ENCODE peak calls at places on chromosomes 16 and 17, in five cellular contexts. One of them, this sample, is unnamed.

GRCh38 chr17:33484559-33484958 is 191.5 kb upstream of the ASIC2 start:
- DNase-seq in mammary epithelial cell: no peak
- DNase-seq in kidney: no peak
- DNase-seq in transverse colon: no peak
- DNase-seq in PC-3: no peak
- DNase-seq in this sample: no peak

GRCh38 chr16:55494994-55495421 is 13.9 kb upstream of the LPCAT2 start:
- DNase-seq in transverse colon: peak; percentile 45
- DNase-seq in kidney: no peak
- DNase-seq in PC-3: peak; percentile 32
- DNase-seq in mammary epithelial cell: peak; percentile 70
- DNase-seq in this sample: no peak

GRCh38 chr17:47931848-47932247 is 9.5 kb upstream of the PNPO start:
- DNase-seq in PC-3: no peak
- DNase-seq in transverse colon: no peak
- DNase-seq in mammary epithelial cell: no peak
- DNase-seq in kidney: no peak
- DNase-seq in this sample: no peak

GRCh38 chr17:69047368-69048263 is 13.1 kb downstream of the ABCA9 start:
- DNase-seq in mammary epithelial cell: peak; percentile 52
- DNase-seq in transverse colon: peak; percentile 66
- DNase-seq in PC-3: no peak
- DNase-seq in kidney: peak; percentile 62
- DNase-seq in this sample: peak; percentile 47

GRCh38 chr16:65002265-65002664 is 119.6 kb downstream of the CDH11 start:
- DNase-seq in kidney: no peak
- DNase-seq in PC-3: no peak
- DNase-seq in mammary epithelial cell: no peak
- DNase-seq in transverse colon: no peak
- DNase-seq in this sample: no peak

GRCh38 chr16:15874745-15875314 is 13.6 kb downstream of the CEP20 start:
- DNase-seq in kidney: no peak
- DNase-seq in mammary epithelial cell: peak; percentile 56
- DNase-seq in PC-3: peak; percentile 62
- DNase-seq in transverse colon: peak; percentile 53
- DNase-seq in this sample: no peak

GRCh38 chr17:2108170-2108569 is 53.3 kb downstream of the HIC1 start:
- DNase-seq in PC-3: no peak
- DNase-seq in mammary epithelial cell: no peak
- DNase-seq in transverse colon: no peak
- DNase-seq in kidney: no peak
- DNase-seq in this sample: no peak

GRCh38 chr16:28974007-28974436 is 556 bp upstream of the SPNS1 start:
- DNase-seq in kidney: no peak
- DNase-seq in transverse colon: peak; percentile 59
- DNase-seq in mammary epithelial cell: peak; percentile 51
- DNase-seq in PC-3: peak; percentile 65
- DNase-seq in this sample: no peak

GRCh38 chr16:21301895-21302291 is 23.8 kb upstream of the CRYM start:
- DNase-seq in transverse colon: no peak
- DNase-seq in kidney: no peak
- DNase-seq in mammary epithelial cell: no peak
- DNase-seq in PC-3: peak; percentile 2
- DNase-seq in this sample: no peak

GRCh38 chr17:53032861-53033271 is 789.9 kb upstream of the KIF2B start:
- DNase-seq in mammary epithelial cell: peak; percentile 50
- DNase-seq in PC-3: peak; percentile 60
- DNase-seq in kidney: no peak
- DNase-seq in transverse colon: peak; percentile 23
- DNase-seq in this sample: no peak

GRCh38 chr17:7383742-7384488 is 3.0 kb downstream of the TNK1 start:
- DNase-seq in transverse colon: peak; percentile 54
- DNase-seq in mammary epithelial cell: no peak
- DNase-seq in PC-3: no peak
- DNase-seq in kidney: peak; percentile 82
- DNase-seq in this sample: no peak

GRCh38 chr16:19691161-19691850 is 26.7 kb downstream of the KNOP1 start:
- DNase-seq in mammary epithelial cell: no peak
- DNase-seq in kidney: no peak
- DNase-seq in PC-3: peak; percentile 53
- DNase-seq in transverse colon: no peak
- DNase-seq in this sample: no peak

GRCh38 chr17:51419476-51419875 is 159.1 kb downstream of the UTP18 start:
- DNase-seq in PC-3: no peak
- DNase-seq in transverse colon: no peak
- DNase-seq in mammary epithelial cell: no peak
- DNase-seq in kidney: no peak
- DNase-seq in this sample: no peak

GRCh38 chr16:49560018-49560830 is 186.6 kb downstream of the C16orf78 start:
- DNase-seq in kidney: no peak
- DNase-seq in transverse colon: no peak
- DNase-seq in mammary epithelial cell: no peak
- DNase-seq in PC-3: no peak
- DNase-seq in this sample: no peak

GRCh38 chr17:42791948-42792347 is 6.6 kb downstream of the COA3 start:
- DNase-seq in transverse colon: no peak
- DNase-seq in kidney: no peak
- DNase-seq in mammary epithelial cell: no peak
- DNase-seq in PC-3: no peak
- DNase-seq in this sample: no peak

GRCh38 chr17:72125226-72125651 is 4.4 kb downstream of the SOX9 start:
- DNase-seq in kidney: no peak
- DNase-seq in transverse colon: peak; percentile 21
- DNase-seq in mammary epithelial cell: peak; percentile 24
- DNase-seq in PC-3: peak; percentile 45
- DNase-seq in this sample: no peak

GRCh38 chr17:4272213-4272975 is 8.6 kb upstream of the ANKFY1 start:
- DNase-seq in PC-3: no peak
- DNase-seq in mammary epithelial cell: no peak
- DNase-seq in kidney: no peak
- DNase-seq in transverse colon: no peak
- DNase-seq in this sample: no peak

GRCh38 chr17:56893503-56893902 is 20.3 kb downstream of the TRIM25 start:
- DNase-seq in kidney: no peak
- DNase-seq in mammary epithelial cell: no peak
- DNase-seq in PC-3: no peak
- DNase-seq in transverse colon: no peak
- DNase-seq in this sample: no peak

GRCh38 chr17:56890390-56890789 is 23.5 kb downstream of the TRIM25 start:
- DNase-seq in PC-3: no peak
- DNase-seq in mammary epithelial cell: no peak
- DNase-seq in kidney: no peak
- DNase-seq in transverse colon: no peak
- DNase-seq in this sample: no peak

GRCh38 chr17:56892333-56892732 is 21.5 kb downstream of the TRIM25 start:
- DNase-seq in transverse colon: no peak
- DNase-seq in PC-3: no peak
- DNase-seq in mammary epithelial cell: no peak
- DNase-seq in kidney: no peak
- DNase-seq in this sample: no peak

GRCh38 chr17:56890906-56891674 is 22.8 kb downstream of the TRIM25 start:
- DNase-seq in mammary epithelial cell: no peak
- DNase-seq in kidney: no peak
- DNase-seq in transverse colon: no peak
- DNase-seq in PC-3: no peak
- DNase-seq in this sample: no peak

GRCh38 chr17:56891751-56892150 is 22.1 kb downstream of the TRIM25 start:
- DNase-seq in transverse colon: peak; percentile 36
- DNase-seq in kidney: no peak
- DNase-seq in PC-3: no peak
- DNase-seq in mammary epithelial cell: no peak
- DNase-seq in this sample: no peak
- TF ChIP-seq CTCF in transverse colon: peak; percentile 32
- TF ChIP-seq CTCF in kidney: peak; percentile 36
- TF ChIP-seq CTCF in PC-3: peak; percentile 66
- TF ChIP-seq CTCF in mammary epithelial cell: peak; percentile 14
- TF ChIP-seq CTCF in this sample: peak; percentile 71

GRCh38 chr16:74774223-74775139 is at the start of gene FA2H:
- DNase-seq in kidney: peak; percentile 93
- DNase-seq in transverse colon: peak; percentile 93
- DNase-seq in PC-3: peak; percentile 88
- DNase-seq in mammary epithelial cell: peak; percentile 85
- DNase-seq in this sample: no peak
- TF ChIP-seq CTCF in kidney: peak; percentile 26
- TF ChIP-seq CTCF in transverse colon: peak; percentile 40
- TF ChIP-seq CTCF in PC-3: peak; percentile 35
- TF ChIP-seq CTCF in mammary epithelial cell: peak; percentile 1
- TF ChIP-seq CTCF in this sample: peak; percentile 11

GRCh38 chr16:53541326-53541725 is 38.3 kb upstream of the AKTIP start:
- DNase-seq in kidney: no peak
- DNase-seq in PC-3: no peak
- DNase-seq in mammary epithelial cell: no peak
- DNase-seq in transverse colon: no peak
- DNase-seq in this sample: no peak

GRCh38 chr16:53549970-53550406 is 47.0 kb upstream of the AKTIP start:
- DNase-seq in kidney: no peak
- DNase-seq in mammary epithelial cell: peak; percentile 60
- DNase-seq in transverse colon: peak; percentile 45
- DNase-seq in PC-3: peak; percentile 59
- DNase-seq in this sample: no peak

GRCh38 chr16:53542283-53542682 is 39.3 kb upstream of the AKTIP start:
- DNase-seq in PC-3: no peak
- DNase-seq in transverse colon: peak; percentile 19
- DNase-seq in mammary epithelial cell: no peak
- DNase-seq in kidney: no peak
- DNase-seq in this sample: no peak

GRCh38 chr16:53545433-53545832 is 42.4 kb upstream of the AKTIP start:
- DNase-seq in mammary epithelial cell: no peak
- DNase-seq in transverse colon: no peak
- DNase-seq in kidney: no peak
- DNase-seq in PC-3: no peak
- DNase-seq in this sample: no peak

DNA sequence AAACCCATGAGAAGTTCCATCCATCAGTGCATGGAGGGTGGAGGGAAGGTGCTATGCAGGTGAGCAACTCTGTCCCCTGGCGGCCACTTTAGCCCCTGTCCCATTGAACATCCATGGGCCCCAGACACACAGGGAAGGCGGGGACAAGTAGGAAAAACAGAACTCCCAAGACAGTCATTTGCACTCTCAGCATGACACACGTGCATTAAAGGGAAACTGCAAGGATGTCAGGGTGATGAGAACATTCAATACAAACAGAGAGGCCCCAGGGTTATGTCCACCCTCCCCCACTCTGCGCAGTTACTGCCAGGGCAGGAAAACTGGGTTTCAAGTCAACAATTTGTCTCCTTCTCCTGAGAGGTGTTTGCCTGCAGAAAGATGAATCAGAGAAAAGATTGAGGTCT is 44.0 kb upstream of the AKTIP start:
- DNase-seq in mammary epithelial cell: peak; percentile 6
- DNase-seq in transverse colon: no peak
- DNase-seq in PC-3: peak; percentile 22
- DNase-seq in kidney: no peak
- DNase-seq in this sample: no peak
- TF ChIP-seq CTCF in mammary epithelial cell: peak; percentile 23
- TF ChIP-seq CTCF in transverse colon: peak; percentile 2
- TF ChIP-seq CTCF in PC-3: peak; percentile 51
- TF ChIP-seq CTCF in kidney: no peak
- TF ChIP-seq CTCF in this sample: no peak

DNA sequence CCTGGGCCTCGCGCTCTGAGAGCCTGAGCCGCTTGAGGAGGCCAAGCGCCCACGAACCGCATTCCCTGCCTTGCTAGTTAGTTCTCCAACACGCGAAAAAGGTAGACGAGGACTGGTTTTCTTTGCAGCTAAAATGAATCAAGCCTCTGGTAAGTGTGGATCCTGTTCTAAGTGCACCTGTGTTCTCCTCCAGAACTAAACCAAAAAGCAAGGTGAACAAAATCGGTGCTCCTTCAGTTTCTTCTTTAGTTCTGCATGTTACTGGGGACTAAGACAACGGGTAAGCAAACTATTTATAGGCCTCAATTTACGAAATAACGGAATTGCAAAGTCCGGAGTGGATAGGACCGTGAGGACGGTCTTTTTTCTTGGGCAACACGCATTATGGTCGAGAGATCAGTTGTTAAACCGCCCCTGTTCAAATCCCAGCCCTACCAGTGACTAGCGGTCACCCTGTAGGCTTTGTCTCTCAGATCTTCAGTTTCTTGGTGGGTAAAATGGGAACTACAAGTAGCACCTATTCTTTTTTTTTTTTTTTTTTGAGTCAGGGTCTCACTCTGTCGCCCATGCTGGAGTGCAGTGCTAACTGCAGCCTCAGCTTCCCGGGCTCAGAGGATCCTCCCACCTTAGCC is 993 bp upstream of the ANKRD11 start:
- DNase-seq in mammary epithelial cell: no peak
- DNase-seq in kidney: no peak
- DNase-seq in transverse colon: no peak
- DNase-seq in PC-3: peak; percentile 3
- DNase-seq in this sample: peak; percentile 62
- TF ChIP-seq CTCF in mammary epithelial cell: peak; percentile 14
- TF ChIP-seq CTCF in kidney: no peak
- TF ChIP-seq CTCF in transverse colon: no peak
- TF ChIP-seq CTCF in PC-3: peak; percentile 9
- TF ChIP-seq CTCF in this sample: peak; percentile 50

DNA sequence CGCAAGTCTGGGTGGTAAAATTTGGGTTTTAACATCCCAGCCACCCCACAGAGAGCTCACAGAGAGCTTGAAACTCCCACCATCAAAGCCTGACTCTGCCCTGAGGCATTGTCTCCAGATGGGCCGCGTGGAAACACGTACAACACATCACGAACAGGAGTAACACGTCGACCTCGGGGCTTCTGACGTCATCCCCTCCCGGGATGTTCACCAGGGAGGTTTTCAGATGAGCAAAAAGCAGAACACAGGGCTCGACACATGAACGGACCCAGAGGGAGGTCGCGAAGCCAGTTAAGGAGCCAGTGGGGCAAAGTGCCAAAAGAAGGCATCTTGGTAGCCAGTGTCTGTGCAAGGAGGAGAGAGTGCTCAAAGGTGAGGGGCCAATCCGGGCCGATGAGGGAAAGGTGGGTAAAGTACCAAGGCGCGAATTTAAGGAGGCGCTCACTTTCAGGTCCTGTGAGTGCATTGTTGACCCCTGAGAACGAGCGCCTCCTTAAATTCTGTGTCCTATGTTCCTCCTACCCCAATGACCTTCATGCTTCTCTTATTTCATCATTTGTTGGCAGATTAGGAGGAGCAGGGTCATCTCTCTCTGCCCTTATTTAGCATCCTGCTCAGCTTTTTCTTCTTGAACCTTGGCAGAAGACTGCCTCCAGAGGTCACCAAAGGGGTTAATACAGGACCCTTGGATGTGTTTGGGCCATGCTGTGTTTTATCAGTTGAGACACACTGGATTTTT is 5.6 kb downstream of the RCVRN start:
- DNase-seq in PC-3: no peak
- DNase-seq in transverse colon: no peak
- DNase-seq in kidney: no peak
- DNase-seq in mammary epithelial cell: no peak
- DNase-seq in this sample: peak; percentile 31
- TF ChIP-seq CTCF in PC-3: no peak
- TF ChIP-seq CTCF in transverse colon: no peak
- TF ChIP-seq CTCF in kidney: no peak
- TF ChIP-seq CTCF in mammary epithelial cell: no peak
- TF ChIP-seq CTCF in this sample: no peak

This sample was measured in CD14-positive monocyte.